ENCODE peak calls at places on chromosomes 6 and 20, in four cellular contexts. J is bronchial epithelial cell; D is stimulated activated CD8-positive, alpha-beta memory T cell treated with anti-CD3 and anti-CD28 coated beads, Interleukin-2, amount 100 ng/mL, for 48 hours; H is GM13977. N is an unnamed sample.

GRCh38 chr6:46876126-46876525 is 45.6 kb downstream of the ADGRF5 start:
- DNase-seq in J (peak; percentile 99), D (no peak), H (no peak), N (no peak)

GRCh38 chr20:11331096-11331495 is 586.6 kb upstream of the BTBD3 start:
- DNase-seq in J (peak; percentile 87), H (no peak), D (no peak), N (no peak)

GRCh38 chr6:92777146-92777740 is 642.1 kb downstream of the EPHA7 start:
- DNase-seq in J (peak; percentile 71), D (no peak), H (peak; percentile 2), N (no peak)

GRCh38 chr6:39301606-39302005 is 12.6 kb downstream of the KCNK17 start:
- DNase-seq in D (no peak), H (no peak), J (no peak), N (peak; percentile 49)

GRCh38 chr6:20674664-20675063 is 140.4 kb downstream of the CDKAL1 start:
- DNase-seq in D (no peak), H (no peak), J (no peak), N (no peak)

GRCh38 chr6:145903356-145904102 is 60.6 kb downstream of the SHPRH start:
- DNase-seq in J (peak; percentile 13), D (no peak), H (no peak), N (no peak)

GRCh38 chr6:82246802-82247633 is 526 bp downstream of the IBTK start:
- DNase-seq in J (peak; percentile 22), H (peak; percentile 45), D (peak; percentile 19), N (peak; percentile 68)

GRCh38 chr6:131062245-131063027 is 609 bp downstream of the EPB41L2 start:
- DNase-seq in D (no peak), J (no peak), H (peak; percentile 31), N (peak; percentile 19)

GRCh38 chr20:34543457-34544056 is 15.0 kb upstream of the MAP1LC3A start:
- DNase-seq in H (no peak), D (no peak), J (no peak), N (no peak)

GRCh38 chr6:3457710-3458605 is 1.1 kb upstream of the SLC22A23 start:
- DNase-seq in H (no peak), D (no peak), J (peak; percentile 67), N (no peak)

GRCh38 chr6:53326372-53327016 is 22.3 kb downstream of the ELOVL5 start:
- DNase-seq in D (no peak), J (peak; percentile 99), H (no peak), N (no peak)

GRCh38 chr6:138999949-139000725 is 12.1 kb upstream of the REPS1 start:
- DNase-seq in J (no peak), H (no peak), D (no peak), N (no peak)

GRCh38 chr6:33976425-33977360 is 169.2 kb downstream of the GRM4 start:
- DNase-seq in D (no peak), H (no peak), J (no peak), N (peak; percentile 11)

GRCh38 chr20:57657537-57658446 is 37.6 kb upstream of the ZBP1 start:
- DNase-seq in D (no peak), H (peak; percentile 40), J (peak; percentile 85), N (peak; percentile 34)

GRCh38 chr6:111559193-111560097 is 46.2 kb downstream of the TRAF3IP2 start:
- DNase-seq in D (no peak), J (no peak), H (no peak), N (no peak)

GRCh38 chr6:31728767-31729514 is at the start of gene DDAH2:
- DNase-seq in D (no peak), J (no peak), H (no peak), N (no peak)